ENCODE peak calls at places on chromosomes 5 and 9, in ten cellular contexts. T is LoVo; I is ELR; Y is natural killer cell treated with Interleukin-12 subunit alpha and Interleukin-12 subunit beta and Interleukin-15 and Interleukin-18, amount 100 ng/mL, for 72 hours; N is iris pigment epithelial cell; B is lower leg skin; X is mesenchymal stem cell; W is stimulated activated CD8-positive, alpha-beta memory T cell treated with anti-CD3 and anti-CD28 coated beads, Interleukin-4, amount 100 ng/mL, for 1 hour; J is HTR-8/SVneo; K is GM03348. M is an unnamed sample.

GRCh38 chr5:137997726-137998213 is 35.1 kb downstream of the FAM13B start:
- DNase-seq in Y (no peak), B (no peak), N (peak; percentile 42), K (no peak), T (no peak), I (peak; percentile 42), J (no peak), W (no peak), X (peak; percentile 33), M (no peak)

GRCh38 chr5:139862313-139862712 is 66.7 kb downstream of the PSD2 start:
- DNase-seq in W (no peak), I (peak; percentile 71), X (peak; percentile 74), T (no peak), K (no peak), Y (no peak), N (peak; percentile 14), J (no peak), B (no peak), M (no peak)

GRCh38 chr9:127098916-127099315 is 23.5 kb downstream of the ANGPTL2 start:
- DNase-seq in X (no peak), T (no peak), K (no peak), B (no peak), N (no peak), J (no peak), W (no peak), I (no peak), Y (no peak), M (no peak)

GRCh38 chr9:33155393-33155792 is 11.7 kb downstream of the B4GALT1 start:
- DNase-seq in Y (no peak), K (no peak), B (peak; percentile 37), I (no peak), W (no peak), J (no peak), X (no peak), N (peak; percentile 50), T (no peak), M (no peak)

GRCh38 chr5:160685695-160686094 is 166.3 kb downstream of the ATP10B start:
- DNase-seq in B (no peak), J (no peak), K (no peak), T (peak; percentile 37), W (no peak), Y (no peak), I (peak; percentile 12), N (no peak), X (no peak), M (no peak)

GRCh38 chr5:143865421-143865820 is 53.5 kb downstream of the HMHB1 start:
- DNase-seq in T (no peak), N (no peak), K (no peak), W (no peak), B (no peak), J (no peak), I (no peak), X (no peak), Y (no peak), M (no peak)

GRCh38 chr5:24367211-24367610 is 277.6 kb downstream of the CDH10 start:
- DNase-seq in W (no peak), J (no peak), N (no peak), X (no peak), B (no peak), K (no peak), Y (no peak), I (no peak), T (no peak), M (no peak)

GRCh38 chr9:37405764-37406380 is 16.6 kb upstream of the GRHPR start:
- DNase-seq in K (no peak), J (no peak), N (no peak), B (no peak), W (no peak), T (no peak), X (no peak), I (no peak), Y (no peak), M (no peak)

GRCh38 chr5:137646761-137647160 is 89.1 kb downstream of the KLHL3 start:
- DNase-seq in T (no peak), B (peak; percentile 10), K (no peak), N (no peak), Y (no peak), W (no peak), X (no peak), I (no peak), J (no peak), M (no peak)

GRCh38 chr5:148746826-148747535 is 79.4 kb upstream of the ADRB2 start:
- DNase-seq in J (no peak), Y (no peak), I (no peak), B (no peak), T (no peak), X (peak; percentile 41), K (peak; percentile 11), W (no peak), N (no peak), M (no peak)

GRCh38 chr5:163350083-163350482 is 87.3 kb upstream of the CCNG1 start:
- DNase-seq in B (no peak), W (no peak), I (peak; percentile 2), Y (no peak), T (no peak), J (no peak), X (peak; percentile 24), K (peak; percentile 5), N (peak; percentile 18), M (no peak)

GRCh38 chr5:92874790-92875189 is 706.2 kb downstream of the NR2F1-AS1 start:
- DNase-seq in Y (no peak), I (no peak), X (no peak), K (no peak), W (no peak), T (no peak), B (no peak), J (no peak), N (no peak), M (no peak)

M was measured in cerebellar nuclear complex.